ENCODE peak calls at places on chromosome 17, in six cellular contexts. T, F, R, M, A and X are unnamed samples.

GRCh38 chr17:68738044-68738443 is 136.9 kb upstream of the FAM20A start:
- DNase-seq in T (no peak), F (no peak), R (no peak), M (no peak), A (no peak), X (no peak)

GRCh38 chr17:4446326-4447051 is 12.7 kb downstream of the SPNS3 start:
- DNase-seq in T (no peak), F (no peak), R (no peak), M (no peak), A (no peak), X (no peak)

GRCh38 chr17:70168979-70169706 is at the start of gene KCNJ2:
- DNase-seq in T (peak), F (peak), R (peak), M (peak), A (no peak), X (peak)

GRCh38 chr17:74408830-74409229 is 23.1 kb upstream of the GPRC5C start:
- DNase-seq in T (peak), F (no peak), R (no peak), M (no peak), A (no peak), X (peak)

GRCh38 chr17:29591737-29592624 is 951 bp upstream of the ANKRD13B start:
- DNase-seq in T (peak), F (peak), R (peak), M (peak), A (peak), X (peak)

GRCh38 chr17:45342306-45342705 is 25.5 kb upstream of the MAP3K14 start:
- DNase-seq in T (no peak), F (no peak), R (no peak), M (no peak), A (no peak), X (no peak)

GRCh38 chr17:43471801-43472200 is 12.0 kb upstream of the DHX8 start:
- DNase-seq in T (no peak), F (no peak), R (no peak), M (no peak), A (no peak), X (no peak)

GRCh38 chr17:1147664-1148063 is 32.1 kb downstream of the ABR start:
- DNase-seq in T (peak), F (no peak), R (no peak), M (peak), A (no peak), X (peak)

GRCh38 chr17:6772016-6772415 is 4.0 kb upstream of the FBXO39 start:
- DNase-seq in T (no peak), F (no peak), R (no peak), M (no peak), A (no peak), X (no peak)

GRCh38 chr17:8742274-8742673 is 2.4 kb downstream of the CCDC42 start:
- DNase-seq in T (no peak), F (no peak), R (no peak), M (no peak), A (no peak), X (no peak)

GRCh38 chr17:17412331-17412730 is 64.5 kb upstream of the MED9 start:
- DNase-seq in T (no peak), F (no peak), R (no peak), M (no peak), A (no peak), X (no peak)

GRCh38 chr17:73591278-73592078 is 52.8 kb downstream of the SDK2 start:
- DNase-seq in T (peak), F (no peak), R (peak), M (no peak), A (no peak), X (no peak)

GRCh38 chr17:52957411-52957810 is 798.9 kb upstream of the CA10 start:
- DNase-seq in T (no peak), F (no peak), R (no peak), M (no peak), A (no peak), X (no peak)

GRCh38 chr17:6045621-6046357 is 24.4 kb upstream of the WSCD1 start:
- DNase-seq in T (no peak), F (no peak), R (no peak), M (no peak), A (no peak), X (no peak)

GRCh38 chr17:77107506-77108433 is 33.0 kb upstream of the SEC14L1 start:
- DNase-seq in T (no peak), F (no peak), R (peak), M (no peak), A (peak), X (no peak)

GRCh38 chr17:8746501-8747236 is 2.0 kb upstream of the CCDC42 start:
- DNase-seq in T (no peak), F (no peak), R (no peak), M (no peak), A (no peak), X (no peak)

GRCh38 chr17:21358682-21359482 is 17.3 kb upstream of the KCNJ12 start:
- DNase-seq in T (no peak), F (no peak), R (no peak), M (no peak), A (no peak), X (no peak)

GRCh38 chr17:78935419-78936323 is 10.5 kb upstream of the TIMP2 start:
- DNase-seq in T (no peak), F (peak), R (no peak), M (no peak), A (no peak), X (peak)

GRCh38 chr17:32822996-32823395 is 53.9 kb downstream of the MYO1D start:
- DNase-seq in T (no peak), F (no peak), R (no peak), M (no peak), A (no peak), X (no peak)

GRCh38 chr17:79036609-79037008 is 12.6 kb downstream of the C1QTNF1 start:
- DNase-seq in T (no peak), F (no peak), R (no peak), M (peak), A (no peak), X (no peak)

GRCh38 chr17:51166987-51167931 is 1.0 kb downstream of the NME2 start:
- DNase-seq in T (peak), F (no peak), R (peak), M (peak), A (peak), X (peak)

GRCh38 chr17:58172369-58173071 is 5.7 kb downstream of the OR4D2 start:
- DNase-seq in T (peak), F (no peak), R (peak), M (peak), A (no peak), X (no peak)

GRCh38 chr17:8117367-8117979 is 841 bp downstream of the ALOXE3 start:
- DNase-seq in T (no peak), F (no peak), R (no peak), M (no peak), A (no peak), X (peak)

GRCh38 chr17:73895157-73895556 is 250.9 kb upstream of the SDK2 start:
- DNase-seq in T (no peak), F (no peak), R (no peak), M (no peak), A (no peak), X (no peak)

GRCh38 chr17:7888184-7888920 is at the start of gene CHD3:
- DNase-seq in T (peak), F (no peak), R (peak), M (no peak), A (peak), X (no peak)

GRCh38 chr17:57986841-57987581 is 1.0 kb downstream of the VEZF1 start:
- DNase-seq in T (peak), F (no peak), R (peak), M (no peak), A (peak), X (no peak)